ENCODE peak calls at places on chromosome 15, in nine cellular contexts. K is choroid plexus epithelial cell, R is GM12865, G is gastrocnemius medialis, E is fibroblast of the aortic adventitia, P is OCI-LY7, L is HFF-Myc, Q is lower lobe of right lung, F is cardiac muscle cell. A is an unnamed sample.
A peak's percentile ranks its signal among the peaks of the same experiment; 100 is the strongest.

GRCh38 chr15:44662478-44663409 is 718 bp downstream of the SPG11 start:
- DNase-seq in Q (peak; percentile 81), L (no peak), F (peak; percentile 73), P (peak; percentile 92), E (peak; percentile 53), R (peak; percentile 94), G (peak; percentile 19), K (peak; percentile 74), A (peak; percentile 66)

GRCh38 chr15:82585072-82585471 is 44.8 kb upstream of the RPS17 start:
- DNase-seq in E (peak; percentile 77), K (peak; percentile 76), P (no peak), G (no peak), Q (no peak), F (peak; percentile 17), R (no peak), L (no peak), A (peak; percentile 38)

GRCh38 chr15:36814708-36815107 is 235.3 kb downstream of the CDIN1 start:
- DNase-seq in L (no peak), K (peak; percentile 77), G (no peak), E (peak; percentile 30), F (peak; percentile 56), P (no peak), R (no peak), Q (no peak), A (peak; percentile 47)

GRCh38 chr15:53811530-53811929 is 52.1 kb upstream of the WDR72 start:
- DNase-seq in Q (no peak), L (no peak), E (peak; percentile 0), K (peak; percentile 27), P (peak; percentile 6), G (no peak), R (peak; percentile 51), F (no peak), A (no peak)

GRCh38 chr15:60004846-60005351 is 788 bp downstream of the FOXB1 start:
- DNase-seq in K (peak; percentile 17), E (peak; percentile 24), G (no peak), R (no peak), F (peak; percentile 45), L (no peak), Q (peak; percentile 44), P (no peak), A (peak; percentile 10)

GRCh38 chr15:101003076-101003475 is 83.9 kb downstream of the LRRK1 start:
- DNase-seq in F (no peak), Q (no peak), R (no peak), P (no peak), L (no peak), G (no peak), E (no peak), K (no peak), A (no peak)

GRCh38 chr15:63374686-63375520 is 6.7 kb downstream of the CA12 start:
- DNase-seq in P (no peak), F (peak; percentile 48), R (no peak), L (peak; percentile 25), K (peak; percentile 86), E (peak; percentile 80), G (no peak), Q (peak; percentile 71), A (peak; percentile 79)

GRCh38 chr15:66878761-66879160 is 176.7 kb downstream of the SMAD6 start:
- DNase-seq in L (no peak), K (no peak), P (peak; percentile 13), Q (no peak), G (no peak), R (no peak), F (peak; percentile 53), E (no peak), A (no peak)

GRCh38 chr15:41774873-41775417 is 661 bp downstream of the MAPKBP1 start:
- DNase-seq in E (no peak), Q (no peak), F (no peak), L (no peak), R (no peak), G (no peak), K (no peak), P (peak; percentile 39), A (no peak)

GRCh38 chr15:63041402-63041977 is 1.1 kb upstream of the TPM1 start:
- DNase-seq in E (no peak), Q (no peak), G (no peak), F (peak; percentile 43), K (no peak), P (no peak), L (no peak), R (no peak), A (no peak)

GRCh38 chr15:41940441-41940857 is 31.9 kb downstream of the EHD4 start:
- DNase-seq in Q (no peak), R (no peak), G (no peak), K (peak; percentile 69), L (peak; percentile 57), P (no peak), F (no peak), E (peak; percentile 76), A (peak; percentile 56)

GRCh38 chr15:83016906-83017305 is 5.5 kb upstream of the C15orf40 start:
- DNase-seq in K (peak; percentile 32), E (no peak), P (no peak), F (no peak), G (no peak), L (no peak), Q (no peak), R (no peak), A (no peak)

GRCh38 chr15:74937226-74937601 is 659 bp downstream of the COX5A start:
- DNase-seq in L (no peak), F (peak; percentile 70), R (no peak), P (peak; percentile 61), Q (no peak), K (no peak), G (no peak), E (no peak), A (no peak)

GRCh38 chr15:51706347-51706746 is 25.0 kb downstream of the SCG3 start:
- DNase-seq in L (peak; percentile 33), K (peak; percentile 25), P (no peak), E (peak; percentile 28), F (no peak), R (no peak), G (no peak), Q (no peak), A (peak; percentile 92)

GRCh38 chr15:75842722-75843617 is at the start of gene UBE2Q2:
- DNase-seq in P (peak; percentile 77), Q (peak; percentile 81), E (peak; percentile 57), F (peak; percentile 87), G (peak; percentile 26), R (peak; percentile 90), K (peak; percentile 67), L (no peak), A (peak; percentile 78)

GRCh38 chr15:66484539-66485112 is 12.9 kb downstream of the SNAPC5 start:
- DNase-seq in K (no peak), R (no peak), E (no peak), Q (no peak), G (no peak), P (no peak), F (no peak), L (no peak), A (no peak)

GRCh38 chr15:81852826-81853225 is 193.0 kb downstream of the MEX3B start:
- DNase-seq in G (no peak), F (no peak), K (peak; percentile 2), R (no peak), P (no peak), Q (no peak), E (no peak), L (no peak), A (no peak)

GRCh38 chr15:57411945-57412768 is 35.9 kb downstream of the CGNL1 start:
- DNase-seq in R (no peak), L (no peak), F (peak; percentile 58), P (no peak), G (no peak), E (no peak), K (no peak), Q (no peak), A (no peak)

GRCh38 chr15:81003023-81003350 is 2.3 kb downstream of the TLNRD1 start:
- DNase-seq in E (no peak), K (no peak), R (no peak), G (no peak), F (no peak), P (no peak), Q (no peak), L (no peak), A (no peak)

GRCh38 chr15:91965501-91966180 is 112.1 kb downstream of the SLCO3A1 start:
- DNase-seq in E (peak; percentile 76), R (no peak), L (no peak), K (no peak), P (no peak), F (no peak), G (no peak), Q (no peak), A (no peak)

DNA sequence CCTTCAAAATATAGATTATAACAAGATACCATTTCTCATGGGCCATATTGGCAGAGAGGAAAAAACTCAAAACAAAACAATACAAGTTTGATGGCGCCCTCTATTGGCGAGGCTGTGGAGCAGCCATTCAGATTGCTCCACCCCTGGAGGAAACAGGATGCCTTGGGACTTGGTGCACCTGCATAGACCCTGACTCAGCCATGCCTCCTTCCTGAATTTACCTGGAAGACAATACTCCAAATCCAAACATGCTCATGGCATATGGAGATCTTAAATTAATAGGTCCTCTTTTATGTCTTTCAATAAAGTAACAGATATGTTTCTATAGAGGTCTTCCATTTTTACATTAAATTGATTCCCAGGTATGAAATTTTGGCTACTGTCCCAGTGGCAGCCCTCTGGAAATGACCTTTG is 90.0 kb downstream of the APBA2 start:
- DNase-seq in R (peak; percentile 56), L (no peak), G (no peak), F (peak; percentile 72), K (peak; percentile 80), Q (no peak), P (peak; percentile 67), E (peak; percentile 25), A (peak; percentile 71)
- TF ChIP-seq CTCF in R (peak; percentile 73), L (peak; percentile 91), G (no peak), F (peak; percentile 88), K (peak; percentile 94), Q (peak; percentile 72), P (peak; percentile 95), E (peak; percentile 58), A (peak; percentile 89)

GRCh38 chr15:85404156-85404921 is 23.9 kb downstream of the AKAP13 start:
- DNase-seq in K (no peak), L (no peak), E (no peak), F (peak; percentile 50), P (peak; percentile 86), R (no peak), G (no peak), Q (no peak), A (no peak)
- H3K4me3 ChIP-seq in K (no peak overlapping the region), L (no peak overlapping the region), E (peak overlapping the region; percentile 11), F (no peak overlapping the region), P (peak overlapping the region; percentile 53), R (no peak overlapping the region), G (no peak overlapping the region), Q (no peak overlapping the region), A (no peak overlapping the region)

DNA sequence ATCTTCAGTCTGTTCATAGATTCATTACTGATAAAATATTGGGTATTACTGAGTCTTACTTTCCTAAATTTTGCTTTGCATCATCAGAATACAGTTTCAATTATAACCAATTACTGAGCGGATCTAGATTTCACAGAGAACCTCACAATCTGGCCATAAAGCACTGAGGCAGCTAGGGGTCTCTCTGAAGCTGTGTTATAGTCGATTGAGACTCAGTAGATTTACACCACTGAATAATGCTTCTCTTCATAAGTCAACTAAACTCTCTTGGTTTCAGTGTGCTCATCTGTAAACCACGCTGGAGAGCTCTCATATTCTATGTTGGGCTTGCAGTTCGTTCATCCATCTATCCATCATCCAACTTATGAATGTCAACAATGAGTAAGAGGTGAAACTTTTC is 180.6 kb downstream of the GREM1 start:
- DNase-seq in F (no peak), G (no peak), R (peak; percentile 9), P (peak; percentile 55), E (no peak), L (no peak), K (no peak), Q (no peak), A (no peak)
- TF ChIP-seq CTCF in F (no peak), G (no peak), R (no peak), P (peak; percentile 67), E (no peak), L (no peak), K (no peak), Q (no peak), A (no peak)

GRCh38 chr15:24772709-24773373 is 97.3 kb downstream of the NPAP1 start:
- DNase-seq in R (no peak), L (peak; percentile 49), Q (peak; percentile 77), E (peak; percentile 67), G (peak; percentile 24), K (peak; percentile 82), P (no peak), F (no peak), A (peak; percentile 48)
- H3K4me3 ChIP-seq in R (no peak overlapping the region), L (peak overlapping the region; percentile 40), Q (peak overlapping the region; percentile 49), E (peak overlapping the region; percentile 62), G (peak overlapping the region; percentile 40), K (peak overlapping the region; percentile 56), P (no peak overlapping the region), F (no peak overlapping the region), A (peak overlapping the region; percentile 54)